ENCODE peak calls at places on chromosomes 12 and 14, in eight cellular contexts. K is vagina, P is ovary, W is astrocyte of the spinal cord, I is choroid plexus epithelial cell, R is AG04450, G is OCI-LY7, L is HCT116. T is an unnamed sample.

GRCh38 chr14:74240794-74241610 is 1.8 kb downstream of the VSX2 start:
- DNase-seq in L (no peak), K (no peak), W (peak), I (no peak), G (no peak), P (no peak), R (no peak), T (no peak)

GRCh38 chr12:15526033-15526432 is 203.7 kb downstream of the PTPRO start:
- DNase-seq in G (peak), P (no peak), K (no peak), R (no peak), L (peak), W (no peak), I (no peak), T (no peak)

GRCh38 chr14:36505193-36505815 is 14.7 kb downstream of the NKX2-1 start:
- DNase-seq in W (no peak), K (no peak), G (no peak), P (no peak), I (no peak), R (no peak), L (no peak), T (no peak)

GRCh38 chr14:91333640-91334039 is 84.0 kb downstream of the CCDC88C start:
- DNase-seq in L (no peak), K (no peak), P (no peak), G (no peak), I (no peak), R (no peak), W (no peak), T (no peak)

GRCh38 chr14:104016873-104017650 is 68.4 kb upstream of the ASPG start:
- DNase-seq in R (no peak), L (no peak), G (no peak), K (no peak), P (no peak), W (no peak), I (no peak), T (no peak)

GRCh38 chr14:67313153-67313552 is 46.5 kb downstream of the ATP6V1D start:
- DNase-seq in G (no peak), P (no peak), W (no peak), K (no peak), R (no peak), I (no peak), L (no peak), T (no peak)

GRCh38 chr12:67477682-67478265 is 170.8 kb upstream of the DYRK2 start:
- DNase-seq in G (no peak), K (no peak), L (no peak), R (no peak), P (no peak), W (no peak), I (no peak), T (no peak)

GRCh38 chr14:98953544-98954346 is 318.3 kb downstream of the BCL11B start:
- DNase-seq in K (peak), I (no peak), L (no peak), W (peak), G (no peak), P (peak), R (no peak), T (peak)

GRCh38 chr14:68598621-68599447 is 194.0 kb downstream of the ZFP36L1 start:
- DNase-seq in L (peak), W (peak), P (peak), G (no peak), R (peak), K (no peak), I (peak), T (peak)

GRCh38 chr12:123597100-123597499 is 4.8 kb upstream of the DDX55 start:
- DNase-seq in W (no peak), R (no peak), I (no peak), G (no peak), P (no peak), L (no peak), K (no peak), T (no peak)

GRCh38 chr14:105023144-105023543 is 2.3 kb upstream of the CDCA4 start:
- DNase-seq in L (no peak), P (no peak), I (peak), W (peak), K (no peak), R (no peak), G (no peak), T (peak)

GRCh38 chr12:57766464-57767311 is at the start of gene CYP27B1:
- DNase-seq in I (peak), L (no peak), R (no peak), K (no peak), G (no peak), P (no peak), W (no peak), T (peak)

GRCh38 chr12:57838594-57839302 is 7.8 kb downstream of the CTDSP2 start:
- DNase-seq in I (peak), K (no peak), P (no peak), R (no peak), L (no peak), W (no peak), G (peak), T (peak)

GRCh38 chr12:74537126-74537706 is 419 bp upstream of the ATXN7L3B start:
- DNase-seq in I (peak), R (peak), P (no peak), G (peak), L (peak), K (no peak), W (no peak), T (peak)

GRCh38 chr12:76260390-76260748 is 87.8 kb downstream of the BBS10 start:
- DNase-seq in I (peak), G (no peak), K (no peak), R (no peak), P (no peak), W (no peak), L (no peak), T (peak)

GRCh38 chr14:90986510-90986909 is 73.9 kb downstream of the RPS6KA5 start:
- DNase-seq in W (no peak), G (peak), K (no peak), L (no peak), R (no peak), P (no peak), I (no peak), T (no peak)

DNA sequence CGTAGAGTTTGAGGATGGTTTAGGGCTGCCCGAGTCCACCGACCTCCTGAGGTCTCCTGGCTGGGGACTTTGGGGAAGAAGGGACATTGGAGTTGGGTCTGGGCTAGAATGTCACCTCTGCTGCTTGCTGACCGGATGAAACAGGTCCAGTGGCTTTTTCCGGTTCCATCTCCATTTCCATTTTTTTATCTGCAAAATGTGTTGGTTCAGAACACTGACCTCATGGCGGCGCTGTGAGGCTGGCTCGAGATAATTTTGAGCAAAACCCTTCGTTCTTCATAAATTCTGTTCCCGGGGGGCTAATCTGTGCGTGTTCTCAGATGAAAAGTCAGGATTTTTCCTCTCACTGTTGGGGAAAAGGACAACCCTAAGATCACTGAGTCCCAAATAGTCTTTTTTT is 11.7 kb upstream of the MYL2 start:
- DNase-seq in I (peak), R (no peak), G (no peak), L (no peak), P (no peak), K (no peak), W (no peak), T (peak)
- TF ChIP-seq CTCF in I (peak), R (peak), G (peak), L (peak), P (no peak), K (no peak), W (peak), T (peak)

DNA sequence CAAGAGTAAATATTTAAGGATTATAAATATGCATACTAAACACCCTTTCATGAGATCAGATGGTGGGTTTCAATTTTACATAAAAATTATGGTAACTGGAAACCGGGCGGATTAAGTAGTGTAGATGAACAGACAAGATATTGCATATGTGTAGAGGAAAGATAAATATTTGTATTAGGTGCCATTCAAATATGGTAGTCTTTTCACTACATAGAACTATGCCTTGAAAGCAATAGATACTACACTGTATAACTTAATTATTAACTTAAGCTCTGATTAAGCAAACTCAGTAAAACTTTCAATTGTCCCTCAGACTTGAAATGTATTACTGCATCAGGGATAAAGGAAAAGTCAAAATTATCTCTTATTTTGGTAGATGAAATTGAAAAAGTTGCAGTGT is 1.9 kb downstream of the PTPN21 start:
- DNase-seq in W (no peak), I (no peak), R (no peak), P (no peak), L (no peak), K (no peak), G (no peak), T (no peak)
- H3K4me3 ChIP-seq in W (no peak), I (no peak), R (peak), P (no peak), L (no peak), K (no peak), G (no peak), T (no peak)

DNA sequence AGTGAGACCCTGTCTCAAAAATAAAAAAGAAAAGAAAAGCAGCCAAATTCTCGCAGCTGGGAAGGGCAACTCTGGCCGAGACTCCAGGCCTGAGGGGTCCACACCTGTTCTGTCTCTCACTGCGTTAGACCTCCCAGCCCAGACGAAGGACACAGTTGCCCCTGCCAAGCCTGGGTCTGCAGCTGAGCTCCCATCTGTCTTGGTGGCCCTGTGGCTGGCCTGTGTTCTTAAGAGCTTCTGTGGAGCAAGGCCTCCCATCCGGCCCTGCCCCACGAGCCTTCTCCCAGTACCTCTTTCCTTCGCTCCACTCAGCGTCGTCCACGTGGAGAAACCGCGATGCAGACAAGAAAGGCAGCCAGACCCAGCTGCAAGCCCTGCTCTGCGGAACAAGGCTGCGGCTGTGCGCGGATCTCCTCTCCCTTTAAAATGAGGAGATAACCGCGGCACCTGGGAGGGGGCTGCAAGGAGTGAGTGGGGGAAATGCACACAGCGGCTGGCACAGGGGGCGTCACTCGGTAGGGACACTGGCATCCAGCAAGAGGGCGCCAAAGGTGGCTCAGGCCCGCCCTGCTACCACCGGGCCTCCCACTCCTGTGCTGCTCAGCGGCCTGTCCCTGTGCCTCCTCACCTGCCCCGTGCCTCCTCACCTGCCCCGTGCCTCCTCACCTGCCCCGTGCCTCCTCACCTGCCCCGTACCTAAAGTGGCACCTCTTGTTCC is 42.4 kb downstream of the LRRC74A start:
- DNase-seq in L (no peak), W (no peak), K (no peak), R (no peak), G (no peak), I (no peak), P (no peak), T (no peak)
- TF ChIP-seq CTCF in L (no peak), W (no peak), K (no peak), R (no peak), G (no peak), I (no peak), P (no peak), T (no peak)

DNA sequence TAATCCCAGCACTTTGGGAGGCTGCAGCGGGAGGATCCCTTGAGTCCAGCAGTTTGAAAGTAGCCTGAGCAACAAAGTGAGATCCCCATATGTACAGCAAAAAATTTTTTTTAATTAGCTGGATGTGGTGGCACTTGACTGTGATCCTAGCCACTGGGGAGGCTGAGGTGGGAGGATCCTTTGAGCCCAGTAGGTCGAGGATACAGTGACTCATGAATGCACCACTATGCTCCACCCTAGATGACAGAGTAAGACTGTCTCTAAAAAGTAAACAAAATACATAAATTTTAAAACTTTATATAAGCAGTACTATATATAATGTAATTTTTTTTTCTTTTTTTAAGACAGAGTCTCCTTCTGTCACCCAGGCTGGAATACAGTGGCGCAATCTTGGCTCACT is 115.4 kb downstream of the ESR2 start:
- DNase-seq in W (no peak), G (no peak), P (no peak), R (no peak), I (no peak), L (no peak), K (no peak), T (no peak)
- H3K4me3 ChIP-seq in W (no peak), G (no peak), P (no peak), R (no peak), I (no peak), L (no peak), K (no peak), T (no peak)

DNA sequence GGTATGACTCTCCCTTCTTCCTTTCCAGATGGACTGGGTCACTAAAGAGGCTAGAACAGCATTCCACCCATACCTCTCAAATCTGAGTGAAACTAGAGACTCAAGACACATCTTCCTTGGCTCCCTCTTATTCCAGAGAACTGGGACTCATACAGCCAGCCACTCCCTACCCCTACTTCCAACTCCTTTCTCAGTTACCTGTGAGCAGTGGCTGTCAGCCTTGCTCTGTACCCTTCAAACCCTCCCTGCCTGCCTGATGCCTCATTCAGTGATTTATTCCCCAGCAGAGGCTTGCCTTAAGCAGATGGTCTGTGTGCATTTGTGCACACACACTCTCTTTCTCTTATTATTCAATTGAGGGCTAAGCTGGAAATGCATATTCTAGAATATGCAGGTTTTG is 14.6 kb downstream of the GPR84 start:
- DNase-seq in L (no peak), G (no peak), P (no peak), R (no peak), I (no peak), W (no peak), K (no peak), T (no peak)
- TF ChIP-seq CTCF in L (no peak), G (no peak), P (no peak), R (no peak), I (no peak), W (no peak), K (no peak), T (no peak)

GRCh38 chr14:80054020-80054419 is 157.3 kb downstream of the DIO2 start:
- DNase-seq in W (no peak), R (no peak), L (no peak), P (no peak), I (no peak), K (no peak), G (no peak), T (no peak)

GRCh38 chr14:80055226-80055625 is 156.1 kb downstream of the DIO2 start:
- DNase-seq in R (no peak), L (no peak), W (no peak), K (no peak), P (no peak), I (peak), G (no peak), T (peak)

GRCh38 chr14:80059041-80059440 is 152.3 kb downstream of the DIO2 start:
- DNase-seq in W (peak), R (peak), G (no peak), L (no peak), K (no peak), P (no peak), I (peak), T (peak)

DNA sequence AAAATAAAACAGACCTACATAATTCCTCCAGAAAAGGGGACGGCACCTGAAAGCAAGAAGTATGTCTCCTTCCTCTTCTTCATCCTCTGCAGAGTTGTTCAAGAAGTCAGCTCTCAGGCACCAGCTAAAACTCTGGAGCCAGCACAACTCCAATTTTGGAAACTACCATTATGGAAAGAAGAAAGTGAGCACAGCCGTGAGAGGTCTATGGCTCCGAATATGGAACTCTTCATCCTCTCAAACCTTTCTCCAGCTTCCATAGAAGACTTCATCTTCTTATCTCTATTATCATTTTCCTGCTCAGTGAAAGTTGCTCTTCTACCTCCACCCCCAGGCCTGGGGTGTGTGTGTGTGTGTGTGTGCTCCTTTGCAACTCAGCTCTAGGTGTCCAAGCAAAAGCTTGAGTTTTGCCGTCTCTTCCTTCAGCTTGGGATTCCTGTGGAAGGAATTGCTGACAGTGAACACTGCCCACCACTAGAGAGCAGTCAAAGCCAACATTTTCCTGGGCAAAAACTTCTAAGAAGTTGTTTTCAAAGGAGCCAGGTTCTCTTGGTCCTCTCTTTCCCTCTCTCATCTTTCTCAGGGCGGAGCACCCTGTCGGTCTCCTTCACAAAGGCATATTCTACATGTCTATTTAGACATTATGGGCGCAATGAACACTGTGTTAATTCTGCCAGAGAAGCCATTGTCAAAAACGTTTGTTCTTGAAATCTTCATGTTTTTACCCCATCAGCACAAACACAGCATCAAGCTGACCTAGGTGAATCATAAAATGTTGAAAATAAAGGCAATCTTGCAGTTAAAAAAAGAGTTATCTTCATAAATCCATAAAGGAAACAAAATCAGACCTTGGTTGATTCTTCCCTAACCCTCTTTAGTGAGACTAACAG is 155.1 kb downstream of the DIO2 start:
- DNase-seq in P (peak), I (peak), L (no peak), G (peak), R (peak), K (no peak), W (peak), T (peak)
- H3K4me3 ChIP-seq in P (no peak), I (peak), L (no peak), G (no peak), R (no peak), K (no peak), W (no peak), T (no peak)

GRCh38 chr12:96220902-96221301 is 26.7 kb downstream of the ELK3 start:
- DNase-seq in P (no peak), G (no peak), I (no peak), K (no peak), R (no peak), L (no peak), W (peak), T (peak)

GRCh38 chr12:96215933-96216273 is 21.7 kb downstream of the ELK3 start:
- DNase-seq in P (no peak), I (no peak), R (no peak), L (no peak), W (no peak), G (no peak), K (no peak), T (no peak)

GRCh38 chr12:96219700-96220206 is 25.6 kb downstream of the ELK3 start:
- DNase-seq in P (no peak), R (peak), L (peak), K (no peak), G (no peak), W (peak), I (peak), T (peak)

GRCh38 chr12:96221391-96221790 is 27.2 kb downstream of the ELK3 start:
- DNase-seq in W (no peak), R (no peak), I (no peak), L (no peak), G (no peak), K (no peak), P (no peak), T (no peak)

DNA sequence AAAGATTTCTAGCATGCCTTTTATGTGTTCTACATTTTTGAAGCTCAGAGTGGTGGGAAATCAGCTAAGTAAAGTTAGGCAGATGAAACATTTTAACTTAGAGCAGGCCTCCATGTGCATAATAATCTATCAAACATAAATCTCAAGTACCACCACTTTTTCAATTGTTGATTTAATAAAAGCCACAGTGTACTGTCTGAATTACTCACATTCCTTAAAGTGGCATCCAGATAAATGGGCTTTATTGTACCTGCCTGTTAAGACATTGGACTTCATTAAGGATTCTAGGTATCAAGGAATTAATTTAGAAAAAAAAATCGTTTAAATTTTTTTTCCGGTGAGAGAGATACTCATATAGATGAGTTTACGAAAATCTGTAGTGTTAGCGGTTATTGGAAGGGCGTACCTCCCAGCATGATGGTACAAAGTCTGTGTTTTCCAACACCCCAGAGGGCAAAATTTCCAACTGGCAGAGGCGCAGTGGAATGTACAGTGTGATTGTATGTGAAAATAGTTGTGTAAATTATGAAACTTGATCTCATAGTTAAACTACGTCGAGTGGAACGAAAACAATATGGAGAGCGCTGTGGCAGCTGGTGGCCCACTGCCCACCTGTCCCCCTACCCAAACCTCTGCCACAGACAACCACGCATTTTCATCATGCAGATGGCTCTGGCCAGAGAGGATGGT is 25.0 kb downstream of the ELK3 start:
- DNase-seq in P (no peak), K (no peak), G (no peak), W (no peak), R (no peak), L (no peak), I (no peak), T (no peak)
- TF ChIP-seq CTCF in P (no peak), K (no peak), G (no peak), W (no peak), R (no peak), L (no peak), I (no peak), T (no peak)

GRCh38 chr14:94180655-94181271 is 6.6 kb downstream of the PPP4R4 start:
- DNase-seq in W (peak), P (no peak), L (peak), K (no peak), R (no peak), I (peak), G (peak), T (peak)
- H3K4me3 ChIP-seq in W (no peak), P (no peak), L (no peak), K (no peak), R (no peak), I (no peak), G (peak), T (no peak)